ENCODE peak calls at places on chromosomes 13 and 19, in five cellular contexts. F, X, A, C and M are unnamed samples.
A peak's percentile ranks its signal among the peaks of the same experiment; 100 is the strongest.

GRCh38 chr19:2665103-2665502 is 37.4 kb downstream of the GNG7 start:
- DNase-seq in A (no peak), C (no peak), F (no peak), X (peak; percentile 50), M (no peak)

GRCh38 chr13:112874751-112875300 is 94.2 kb upstream of the MCF2L start:
- DNase-seq in F (no peak), X (no peak), A (no peak), C (no peak), M (no peak)

GRCh38 chr13:79448413-79448812 is 32.5 kb upstream of the NDFIP2 start:
- DNase-seq in F (no peak), C (no peak), A (no peak), X (no peak), M (no peak)

GRCh38 chr13:111187879-111188643 is 73.0 kb downstream of the ARHGEF7 start:
- DNase-seq in A (no peak), C (peak; percentile 47), F (peak; percentile 58), X (no peak), M (no peak)

GRCh38 chr13:27172495-27172842 is 858 bp upstream of the USP12 start:
- DNase-seq in A (no peak), C (no peak), X (no peak), F (peak; percentile 43), M (no peak)

GRCh38 chr19:39655613-39656012 is at the start of gene LGALS16:
- DNase-seq in A (no peak), C (no peak), X (no peak), F (no peak), M (no peak)

GRCh38 chr13:88649855-88650254 is 978.7 kb downstream of the SLITRK5 start:
- DNase-seq in X (no peak), A (no peak), F (no peak), C (no peak), M (no peak)

GRCh38 chr13:93398167-93398566 is 171.6 kb downstream of the GPC6 start:
- DNase-seq in X (no peak), F (no peak), C (no peak), A (no peak), M (no peak)

GRCh38 chr13:30371649-30372265 is 50.5 kb upstream of the UBE2L5 start:
- DNase-seq in C (no peak), X (no peak), F (peak; percentile 69), A (peak; percentile 58), M (peak; percentile 54)

GRCh38 chr19:32818536-32818935 is 51.0 kb downstream of the SLC7A9 start:
- DNase-seq in C (no peak), F (no peak), X (no peak), A (no peak), M (no peak)

GRCh38 chr13:19154843-19155242 is 26.8 kb downstream of the TUBA3C start:
- DNase-seq in A (no peak), C (no peak), X (no peak), F (no peak), M (no peak)

GRCh38 chr13:35856721-35857346 is 274.3 kb downstream of the DCLK1 start:
- DNase-seq in X (no peak), A (no peak), C (no peak), F (no peak), M (no peak)

GRCh38 chr13:109074436-109074835 is 445.0 kb downstream of the MYO16 start:
- DNase-seq in C (no peak), F (no peak), X (no peak), A (no peak), M (no peak)

GRCh38 chr13:59409651-59410200 is 754.0 kb downstream of the DIAPH3 start:
- DNase-seq in F (no peak), C (no peak), X (no peak), A (no peak), M (no peak)
- H3K4me3 ChIP-seq in F (no peak overlapping the region), C (no peak overlapping the region), X (no peak overlapping the region), A (no peak overlapping the region), M (no peak overlapping the region)

GRCh38 chr13:44303681-44304432 is 69.8 kb upstream of the SERP2 start:
- DNase-seq in A (peak; percentile 62), F (no peak), X (peak; percentile 78), C (no peak), M (no peak)
- H3K4me1 ChIP-seq in A (peaks cover 10% of the 10 kb centered on the region), F (peaks cover 74% of the 10 kb centered on the region), X (peaks cover 66% of the 10 kb centered on the region), C (peaks cover 31% of the 10 kb centered on the region), M (peaks cover 10% of the 10 kb centered on the region)

GRCh38 chr19:49802836-49803528 is 10.1 kb downstream of the FUZ start:
- DNase-seq in X (no peak), F (no peak), A (no peak), C (no peak), M (no peak)

GRCh38 chr19:49801966-49802661 is 11.0 kb downstream of the FUZ start:
- DNase-seq in C (peak; percentile 92), F (no peak), X (peak; percentile 91), A (peak; percentile 67), M (no peak)

GRCh38 chr19:49799798-49800376 is 13.2 kb downstream of the FUZ start:
- DNase-seq in C (no peak), X (no peak), A (no peak), F (no peak), M (no peak)

GRCh38 chr19:49800771-49801170 is 12.3 kb downstream of the FUZ start:
- DNase-seq in X (no peak), F (no peak), A (no peak), C (no peak), M (no peak)

GRCh38 chr19:49801401-49801888 is 11.6 kb downstream of the FUZ start:
- DNase-seq in X (no peak), F (no peak), C (no peak), A (no peak), M (no peak)
- H3K27ac ChIP-seq in X (no peak overlapping the region), F (no peak overlapping the region), C (peak overlapping the region; percentile 7), A (no peak overlapping the region), M (no peak overlapping the region)

GRCh38 chr19:54207908-54208783 is 7.5 kb downstream of the RPS9 start:
- DNase-seq in A (peak; percentile 74), F (peak; percentile 35), C (no peak), X (no peak), M (peak; percentile 32)
- H3K4me3 ChIP-seq in A (no peak overlapping the region), F (no peak overlapping the region), C (no peak overlapping the region), X (no peak overlapping the region), M (no peak overlapping the region)

GRCh38 chr19:11581740-11582139 is 4.3 kb upstream of the ACP5 start:
- DNase-seq in F (no peak), X (no peak), A (no peak), C (no peak), M (peak; percentile 39)
- H3K4me1 ChIP-seq in F (no peaks in the 10 kb centered on the region), X (peaks cover 66% of the 10 kb centered on the region), A (no peaks in the 10 kb centered on the region), C (no peaks in the 10 kb centered on the region), M (peaks cover 39% of the 10 kb centered on the region)

DNA sequence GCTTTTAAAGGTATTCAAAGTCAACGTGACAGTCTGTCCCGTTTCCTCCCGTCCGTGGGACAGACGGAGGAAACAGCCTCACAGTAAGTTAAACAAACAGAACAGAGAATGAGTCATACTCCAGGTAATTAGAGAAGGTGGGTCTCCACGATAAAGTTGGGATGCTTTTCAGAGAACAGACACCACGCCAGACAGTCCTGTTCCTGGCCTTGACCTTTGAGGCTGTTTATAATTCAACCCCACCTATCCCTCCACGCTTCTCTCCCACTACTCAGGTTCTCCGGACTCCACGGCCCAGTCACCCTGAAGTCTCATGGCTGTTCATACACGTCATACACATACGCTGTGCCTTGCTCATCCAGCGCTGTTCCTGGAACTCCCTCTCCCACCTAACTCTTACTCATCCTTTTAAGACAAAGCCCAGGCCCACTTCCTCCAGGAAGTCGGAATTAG is 42.5 kb downstream of the ARHGEF18 start:
- DNase-seq in X (no peak), F (peak; percentile 97), A (no peak), C (no peak), M (no peak)
- H3K27ac ChIP-seq in X (no peak overlapping the region), F (peak overlapping the region; percentile 93), A (no peak overlapping the region), C (no peak overlapping the region), M (no peak overlapping the region)